ENCODE peak calls at places on chromosomes 6 and 20, in four cellular contexts. Y is GM10248, A is NCI-H510A, V is fibroblast of villous mesenchyme. D is an unnamed sample.

GRCh38 chr20:11182715-11183114 is 508.9 kb upstream of the JAG1 start:
- DNase-seq in Y (no peak), A (no peak), V (peak), D (no peak)

GRCh38 chr6:105781248-105781647 is 304.9 kb upstream of the PRDM1 start:
- DNase-seq in Y (no peak), A (no peak), V (no peak), D (no peak)

GRCh38 chr6:37456126-37456525 is 23.1 kb downstream of the CMTR1 start:
- DNase-seq in Y (no peak), A (no peak), V (peak), D (peak)

GRCh38 chr20:36855241-36855657 is 20.7 kb upstream of the TLDC2 start:
- DNase-seq in Y (no peak), A (no peak), V (no peak), D (no peak)

GRCh38 chr6:90294989-90295853 is 1.4 kb downstream of the BACH2 start:
- DNase-seq in Y (peak), A (no peak), V (peak), D (peak)

GRCh38 chr6:167676666-167677421 is 149.9 kb upstream of the AFDN start:
- DNase-seq in Y (no peak), A (no peak), V (no peak), D (peak)

GRCh38 chr20:18983796-18984195 is 170.2 kb downstream of the SCP2D1 start:
- DNase-seq in Y (no peak), A (peak), V (no peak), D (no peak)

GRCh38 chr6:113530769-113531168 is 326.4 kb upstream of the MARCKS start:
- DNase-seq in Y (no peak), A (no peak), V (peak), D (peak)

GRCh38 chr6:48624631-48625030 is 513.6 kb upstream of the PTCHD4 start:
- DNase-seq in Y (no peak), A (no peak), V (no peak), D (no peak)

GRCh38 chr6:24494726-24495515 is at the start of gene ALDH5A1:
- DNase-seq in Y (peak), A (peak), V (peak), D (peak)

GRCh38 chr20:16290358-16290757 is 282.9 kb downstream of the KIF16B start:
- DNase-seq in Y (no peak), A (no peak), V (no peak), D (no peak)

GRCh38 chr20:60408435-60408834 is 450.2 kb downstream of the CDH26 start:
- DNase-seq in Y (no peak), A (no peak), V (no peak), D (no peak)

GRCh38 chr6:14810021-14810420 is 435.8 kb upstream of the JARID2 start:
- DNase-seq in Y (no peak), A (no peak), V (no peak), D (no peak)

GRCh38 chr20:33401922-33402369 is 627 bp upstream of the CDK5RAP1 start:
- DNase-seq in Y (no peak), A (no peak), V (peak), D (no peak)

GRCh38 chr20:52103911-52104545 is 87.6 kb downstream of the ZFP64 start:
- DNase-seq in Y (peak), A (no peak), V (peak), D (peak)

GRCh38 chr20:53386186-53386681 is 207.4 kb downstream of the ZNF217 start:
- DNase-seq in Y (no peak), A (no peak), V (no peak), D (no peak)

GRCh38 chr6:163078712-163079111 is 335.8 kb upstream of the QKI start:
- DNase-seq in Y (no peak), A (no peak), V (no peak), D (no peak)

GRCh38 chr20:420721-421574 is 12.8 kb downstream of the RBCK1 start:
- DNase-seq in Y (peak), A (no peak), V (no peak), D (no peak)

GRCh38 chr6:109379706-109380105 is 2.6 kb downstream of the CD164 start:
- DNase-seq in Y (no peak), A (no peak), V (peak), D (no peak)

GRCh38 chr6:37538107-37538506 is 38.4 kb upstream of the CCDC167 start:
- DNase-seq in Y (peak), A (no peak), V (no peak), D (no peak)

GRCh38 chr20:41078329-41078728 is 49.7 kb downstream of the TOP1 start:
- DNase-seq in Y (no peak), A (no peak), V (peak), D (peak)

GRCh38 chr6:145705561-145705960 is 29.8 kb downstream of the EPM2A start:
- DNase-seq in Y (no peak), A (no peak), V (peak), D (peak)

GRCh38 chr6:13267142-13267621 is 61.2 kb downstream of the TBC1D7 start:
- DNase-seq in Y (no peak), A (no peak), V (no peak), D (no peak)

GRCh38 chr6:165071906-165072305 is 237.5 kb downstream of the C6orf118 start:
- DNase-seq in Y (no peak), A (no peak), V (no peak), D (no peak)

GRCh38 chr6:4441981-4442434 is 306.6 kb upstream of the ECI2 start:
- DNase-seq in Y (no peak), A (no peak), V (peak), D (peak)

GRCh38 chr20:58025233-58025632 is 203.2 kb downstream of the ANKRD60 start:
- DNase-seq in Y (no peak), A (no peak), V (no peak), D (no peak)

GRCh38 chr6:125714431-125715090 is 34.9 kb upstream of the HEY2 start:
- DNase-seq in Y (no peak), A (no peak), V (no peak), D (no peak)

GRCh38 chr6:89138173-89138572 is 7.7 kb upstream of the PM20D2 start:
- DNase-seq in Y (no peak), A (no peak), V (no peak), D (no peak)

GRCh38 chr20:37343994-37344355 is 2.0 kb upstream of the SRC start:
- DNase-seq in Y (no peak), A (no peak), V (no peak), D (no peak)

GRCh38 chr6:47420394-47421371 is 56.9 kb upstream of the CD2AP start:
- DNase-seq in Y (no peak), A (no peak), V (peak), D (no peak)

GRCh38 chr6:24931752-24932691 is 3.7 kb downstream of the RIPOR2 start:
- DNase-seq in Y (no peak), A (no peak), V (peak), D (peak)

D was measured in mesenchymal stem cell.